ENCODE peak calls at places on chromosome 4, in four cellular contexts. One of them, this sample, is unnamed. For H3K4me1 and H3K36me3, the result is how much of the 10 kb centered on the place peaks cover.

GRCh38 chr4:169315530-169316306 is 45.0 kb upstream of the SH3RF1 start:
- DNase-seq in HepG2: no peak
- DNase-seq in GM12878: no peak
- DNase-seq in H1: no peak
- DNase-seq in this sample: no peak

GRCh38 chr4:158769175-158769831 is 477 bp downstream of the FNIP2 start:
- DNase-seq in HepG2: no peak
- DNase-seq in GM12878: no peak
- DNase-seq in H1: no peak
- DNase-seq in this sample: peak

GRCh38 chr4:184310881-184311709 is 93.4 kb upstream of the ENPP6 start:
- DNase-seq in HepG2: peak
- DNase-seq in GM12878: no peak
- DNase-seq in H1: no peak
- DNase-seq in this sample: no peak

GRCh38 chr4:81498046-81498445 is 26.3 kb upstream of the RASGEF1B start:
- DNase-seq in HepG2: no peak
- DNase-seq in GM12878: no peak
- DNase-seq in H1: no peak
- DNase-seq in this sample: no peak

GRCh38 chr4:123706961-123707360 is 310.4 kb downstream of the SPRY1 start:
- DNase-seq in HepG2: no peak
- DNase-seq in GM12878: no peak
- DNase-seq in H1: no peak
- DNase-seq in this sample: no peak

GRCh38 chr4:185592845-185593488 is 57.7 kb upstream of the PDLIM3 start:
- DNase-seq in HepG2: no peak
- DNase-seq in GM12878: no peak
- DNase-seq in H1: no peak
- DNase-seq in this sample: no peak

GRCh38 chr4:152606800-152607577 is 71.1 kb upstream of the FBXW7 start:
- DNase-seq in HepG2: no peak
- DNase-seq in GM12878: no peak
- DNase-seq in H1: no peak
- DNase-seq in this sample: no peak

GRCh38 chr4:159606835-159607234 is 504.0 kb downstream of the RAPGEF2 start:
- DNase-seq in HepG2: no peak
- DNase-seq in GM12878: no peak
- DNase-seq in H1: no peak
- DNase-seq in this sample: no peak

GRCh38 chr4:151418385-151418784 is 9.4 kb downstream of the FHIP1A start:
- DNase-seq in HepG2: peak
- DNase-seq in GM12878: no peak
- DNase-seq in H1: no peak
- DNase-seq in this sample: no peak

GRCh38 chr4:173493041-173493440 is 37.0 kb downstream of the HAND2 start:
- DNase-seq in HepG2: no peak
- DNase-seq in GM12878: no peak
- DNase-seq in H1: no peak
- DNase-seq in this sample: no peak

GRCh38 chr4:169698331-169698730 is 59.4 kb downstream of the HPF1 start:
- DNase-seq in HepG2: no peak
- DNase-seq in GM12878: no peak
- DNase-seq in H1: no peak
- DNase-seq in this sample: no peak

GRCh38 chr4:14180983-14181601 is 553.6 kb upstream of the BOD1L1 start:
- DNase-seq in HepG2: no peak
- DNase-seq in GM12878: no peak
- DNase-seq in H1: no peak
- DNase-seq in this sample: no peak

GRCh38 chr4:24896977-24897376 is 15.9 kb downstream of the CCDC149 start:
- DNase-seq in HepG2: no peak
- DNase-seq in GM12878: no peak
- DNase-seq in H1: no peak
- DNase-seq in this sample: no peak

GRCh38 chr4:137967480-137968190 is 274.5 kb downstream of the SLC7A11 start:
- DNase-seq in HepG2: no peak
- DNase-seq in GM12878: no peak
- DNase-seq in H1: no peak
- DNase-seq in this sample: no peak

GRCh38 chr4:73729534-73730165 is 10.7 kb upstream of the CXCL8 start:
- DNase-seq in HepG2: peak
- DNase-seq in GM12878: no peak
- DNase-seq in H1: no peak
- DNase-seq in this sample: no peak

GRCh38 chr4:70724463-70724862 is 2.7 kb downstream of the RUFY3 start:
- DNase-seq in HepG2: no peak
- DNase-seq in GM12878: no peak
- DNase-seq in H1: no peak
- DNase-seq in this sample: no peak

GRCh38 chr4:26238782-26239647 is 81.8 kb upstream of the RBPJ start:
- DNase-seq in HepG2: peak
- DNase-seq in GM12878: no peak
- DNase-seq in H1: no peak
- DNase-seq in this sample: no peak

GRCh38 chr4:143089847-143090246 is 94.9 kb upstream of the USP38 start:
- DNase-seq in HepG2: no peak
- DNase-seq in GM12878: no peak
- DNase-seq in H1: no peak
- DNase-seq in this sample: no peak

GRCh38 chr4:144318797-144319196 is 178.3 kb upstream of the GYPA start:
- DNase-seq in HepG2: no peak
- DNase-seq in GM12878: no peak
- DNase-seq in H1: no peak
- DNase-seq in this sample: no peak

GRCh38 chr4:156335721-156336120 is 382.1 kb upstream of the CTSO start:
- DNase-seq in HepG2: no peak
- DNase-seq in GM12878: no peak
- DNase-seq in H1: no peak
- DNase-seq in this sample: no peak

GRCh38 chr4:145779319-145779801 is 99.4 kb downstream of the C4orf51 start:
- DNase-seq in HepG2: no peak
- DNase-seq in GM12878: no peak
- DNase-seq in H1: peak
- DNase-seq in this sample: no peak

GRCh38 chr4:41024556-41025491 is 189.5 kb downstream of the APBB2 start:
- DNase-seq in HepG2: no peak
- DNase-seq in GM12878: no peak
- DNase-seq in H1: no peak
- DNase-seq in this sample: no peak

GRCh38 chr4:7323872-7324650 is 110.7 kb downstream of the PSAPL1 start:
- DNase-seq in HepG2: peak
- DNase-seq in GM12878: no peak
- DNase-seq in H1: no peak
- DNase-seq in this sample: no peak
- TF ChIP-seq SUZ12 in HepG2: no peak
- TF ChIP-seq SUZ12 in GM12878: no peak
- TF ChIP-seq SUZ12 in H1: no peak
- TF ChIP-seq SUZ12 in this sample: no peak

GRCh38 chr4:85783900-85784299 is 308.9 kb downstream of the ARHGAP24 start:
- DNase-seq in HepG2: no peak
- DNase-seq in GM12878: no peak
- DNase-seq in H1: no peak
- DNase-seq in this sample: no peak
- H3K4me1 ChIP-seq in HepG2: under half
- H3K4me1 ChIP-seq in GM12878: under half
- H3K4me1 ChIP-seq in H1: under half
- H3K4me1 ChIP-seq in this sample: under half

DNA sequence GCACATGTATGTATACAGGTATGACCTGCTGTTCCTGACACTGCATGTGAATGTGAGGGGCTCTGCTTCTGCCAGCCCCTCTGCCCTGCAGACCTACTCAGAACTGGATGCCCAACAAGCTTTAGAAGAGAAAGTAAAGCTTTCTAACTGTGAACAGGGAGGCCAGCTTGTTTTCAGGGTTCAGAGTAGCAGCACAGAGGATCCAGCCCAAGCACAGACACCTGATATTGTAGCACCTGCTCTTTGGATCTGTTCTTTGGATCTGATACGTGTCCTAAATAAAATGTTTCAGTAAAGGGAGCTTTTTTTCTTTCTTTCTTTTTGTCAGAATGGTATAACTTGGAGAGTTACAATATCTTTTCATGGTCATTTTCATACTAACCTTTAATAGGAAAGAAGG is 19.2 kb downstream of the DCUN1D4 start:
- DNase-seq in HepG2: no peak
- DNase-seq in GM12878: no peak
- DNase-seq in H1: no peak
- DNase-seq in this sample: no peak
- H3K36me3 ChIP-seq in HepG2: under half
- H3K36me3 ChIP-seq in GM12878: under half
- H3K36me3 ChIP-seq in H1: under half
- H3K36me3 ChIP-seq in this sample: under half

GRCh38 chr4:8821151-8821950 is 50.3 kb downstream of the HMX1 start:
- DNase-seq in HepG2: no peak
- DNase-seq in GM12878: no peak
- DNase-seq in H1: no peak
- DNase-seq in this sample: no peak
- TF ChIP-seq SUZ12 in HepG2: no peak
- TF ChIP-seq SUZ12 in GM12878: no peak
- TF ChIP-seq SUZ12 in H1: no peak
- TF ChIP-seq SUZ12 in this sample: no peak

GRCh38 chr4:1723131-1723801 is 1.9 kb downstream of the TACC3 start:
- DNase-seq in HepG2: no peak
- DNase-seq in GM12878: no peak
- DNase-seq in H1: no peak
- DNase-seq in this sample: no peak

GRCh38 chr4:1720163-1720983 is 750 bp downstream of the TMEM129 start:
- DNase-seq in HepG2: no peak
- DNase-seq in GM12878: no peak
- DNase-seq in H1: no peak
- DNase-seq in this sample: no peak

GRCh38 chr4:1721666-1722550 is 587 bp downstream of the TACC3 start:
- DNase-seq in HepG2: no peak
- DNase-seq in GM12878: no peak
- DNase-seq in H1: no peak
- DNase-seq in this sample: no peak

GRCh38 chr4:1721003-1721665 is at the start of the genes TACC3 and TMEM129:
- DNase-seq in HepG2: peak
- DNase-seq in GM12878: peak
- DNase-seq in H1: peak
- DNase-seq in this sample: peak

DNA sequence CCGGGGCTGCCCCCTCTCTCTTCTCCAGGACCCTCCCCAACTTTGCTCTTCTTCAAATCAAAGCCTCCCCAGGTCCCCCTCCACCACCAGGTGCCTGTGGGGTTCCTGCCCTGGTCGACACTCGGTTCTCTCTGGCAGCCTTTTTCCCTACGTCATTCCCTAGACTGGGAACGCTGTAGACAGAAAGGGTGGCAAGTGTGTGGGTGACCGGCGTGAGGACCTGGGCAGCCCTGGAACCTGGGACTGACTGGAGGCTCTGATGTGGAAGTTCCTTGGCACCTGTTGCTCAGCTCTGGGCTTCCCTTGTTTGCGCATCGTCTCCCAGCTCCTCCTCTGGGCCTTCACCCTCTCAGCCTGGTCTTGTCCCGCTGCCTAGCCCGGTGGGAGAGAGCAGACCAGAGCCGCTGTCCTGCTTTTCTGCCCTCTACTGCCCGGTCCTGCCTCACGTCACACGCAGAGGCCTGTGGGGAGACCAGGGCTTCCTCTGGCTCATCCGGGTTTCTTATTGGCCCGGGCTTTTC is 1.3 kb downstream of the TACC3 start:
- DNase-seq in HepG2: no peak
- DNase-seq in GM12878: no peak
- DNase-seq in H1: no peak
- DNase-seq in this sample: no peak
- H3K4me1 ChIP-seq in HepG2: under half
- H3K4me1 ChIP-seq in GM12878: under half
- H3K4me1 ChIP-seq in H1: under half
- H3K4me1 ChIP-seq in this sample: under half

DNA sequence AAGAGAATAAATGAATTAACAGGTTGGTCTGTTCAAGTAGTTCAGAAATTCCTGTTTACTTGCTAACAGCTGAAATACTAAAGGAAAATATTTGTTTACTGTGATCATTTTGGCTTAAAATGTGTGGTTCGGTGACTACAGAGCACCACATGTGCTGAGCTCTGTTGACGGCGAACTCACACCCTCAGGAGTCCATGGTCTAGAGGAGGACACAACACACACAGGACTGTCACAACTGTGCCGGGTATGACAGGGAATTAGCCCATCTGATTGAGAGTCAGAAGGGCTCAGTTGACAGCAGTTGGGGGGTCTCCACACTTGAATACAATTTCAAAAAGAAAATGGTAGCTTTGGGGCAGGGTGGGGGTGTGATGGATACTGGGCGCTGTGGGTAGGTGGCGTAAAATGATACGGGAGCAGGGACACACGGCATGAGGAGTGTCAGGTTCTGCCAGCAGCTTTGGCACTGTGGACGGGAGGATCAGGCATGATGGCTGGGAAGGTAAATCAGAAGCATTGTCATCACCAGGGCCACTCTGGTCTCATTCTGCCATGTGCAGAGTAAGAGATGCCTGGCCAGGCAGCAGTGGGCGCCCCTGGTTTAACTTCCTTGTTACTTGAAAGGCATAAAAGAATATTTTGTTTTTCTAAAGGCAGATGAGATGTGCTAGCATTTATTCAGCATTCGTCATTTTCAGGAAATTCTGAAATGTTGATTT is 33.3 kb downstream of the CLDN22 start:
- DNase-seq in HepG2: no peak
- DNase-seq in GM12878: no peak
- DNase-seq in H1: no peak
- DNase-seq in this sample: no peak
- H3K36me3 ChIP-seq in HepG2: half or more
- H3K36me3 ChIP-seq in GM12878: under half
- H3K36me3 ChIP-seq in H1: half or more
- H3K36me3 ChIP-seq in this sample: half or more

This sample was measured in NT2/D1.